ENCODE peak calls at places on chromosomes 4 and X, in ten cellular contexts. X, W, U, G, Q, K, T, V, A and R are unnamed samples.

GRCh38 chr4:47427936-47428335 is 35.6 kb downstream of the COMMD8 start:
- DNase-seq in X (no peak), W (no peak), U (no peak), G (no peak), Q (no peak), K (no peak), T (no peak), V (no peak), A (no peak), R (no peak)

GRCh38 chr4:184306949-184307348 is 89.3 kb upstream of the ENPP6 start:
- DNase-seq in X (no peak), W (no peak), U (no peak), G (no peak), Q (peak), K (no peak), T (no peak), V (no peak), A (peak), R (no peak)

GRCh38 chr4:119585771-119586170 is 42.8 kb downstream of the PDE5A start:
- DNase-seq in X (no peak), W (no peak), U (no peak), G (no peak), Q (peak), K (no peak), T (no peak), V (no peak), A (peak), R (no peak)

GRCh38 chr4:110869114-110869513 is 246.2 kb upstream of the PITX2 start:
- DNase-seq in X (no peak), W (no peak), U (no peak), G (no peak), Q (no peak), K (no peak), T (peak), V (no peak), A (peak), R (no peak)

GRCh38 chr4:73309211-73309610 is 50.6 kb upstream of the ANKRD17 start:
- DNase-seq in X (no peak), W (no peak), U (no peak), G (no peak), Q (no peak), K (no peak), T (no peak), V (no peak), A (peak), R (no peak)

GRCh38 chrX:120260369-120260768 is 9.8 kb downstream of the ZBTB33 start:
- DNase-seq in X (no peak), W (no peak), U (no peak), G (no peak), Q (peak), K (no peak), T (no peak), V (no peak), A (no peak), R (no peak)

GRCh38 chr4:130478406-130478805 is 1382.5 kb downstream of the C4orf33 start:
- DNase-seq in X (no peak), W (no peak), U (no peak), G (no peak), Q (peak), K (no peak), T (peak), V (no peak), A (peak), R (no peak)

GRCh38 chrX:129790808-129791207 is 11.1 kb downstream of the SASH3 start:
- DNase-seq in X (no peak), W (no peak), U (no peak), G (no peak), Q (no peak), K (no peak), T (no peak), V (no peak), A (no peak), R (no peak)

GRCh38 chr4:63582997-63583396 is 826.3 kb downstream of the TECRL start:
- DNase-seq in X (no peak), W (no peak), U (no peak), G (no peak), Q (no peak), K (no peak), T (no peak), V (no peak), A (no peak), R (no peak)

GRCh38 chrX:18406531-18407266 is 18.7 kb upstream of the CDKL5 start:
- DNase-seq in X (no peak), W (no peak), U (no peak), G (no peak), Q (no peak), K (no peak), T (no peak), V (no peak), A (no peak), R (no peak)

GRCh38 chr4:138090145-138090917 is 151.8 kb downstream of the SLC7A11 start:
- DNase-seq in X (peak), W (peak), U (peak), G (no peak), Q (peak), K (no peak), T (peak), V (peak), A (peak), R (peak)

GRCh38 chr4:3689006-3689405 is 77.2 kb upstream of the ADRA2C start:
- DNase-seq in X (no peak), W (no peak), U (no peak), G (no peak), Q (no peak), K (peak), T (no peak), V (no peak), A (no peak), R (no peak)

GRCh38 chr4:145716661-145717200 is 36.8 kb downstream of the C4orf51 start:
- DNase-seq in X (no peak), W (no peak), U (no peak), G (no peak), Q (peak), K (no peak), T (no peak), V (no peak), A (no peak), R (no peak)

GRCh38 chr4:75950416-75950815 is 9.6 kb upstream of the NAAA start:
- DNase-seq in X (no peak), W (no peak), U (no peak), G (no peak), Q (no peak), K (no peak), T (no peak), V (no peak), A (peak), R (no peak)

GRCh38 chrX:65451663-65452062 is 82.9 kb downstream of the LAS1L start:
- DNase-seq in X (peak), W (peak), U (no peak), G (no peak), Q (peak), K (no peak), T (no peak), V (peak), A (peak), R (no peak)

GRCh38 chrX:136146614-136147319 is 566 bp upstream of the FHL1 start:
- DNase-seq in X (no peak), W (no peak), U (peak), G (no peak), Q (no peak), K (peak), T (no peak), V (peak), A (no peak), R (no peak)

GRCh38 chrX:47174376-47174775 is 19.3 kb upstream of the UBA1 start:
- DNase-seq in X (no peak), W (no peak), U (no peak), G (no peak), Q (no peak), K (no peak), T (no peak), V (no peak), A (no peak), R (no peak)

GRCh38 chrX:124231454-124231853 is 101.0 kb upstream of the TEX13D start:
- DNase-seq in X (no peak), W (no peak), U (no peak), G (no peak), Q (no peak), K (no peak), T (no peak), V (no peak), A (no peak), R (no peak)

GRCh38 chr4:138681000-138681604 is 334.5 kb upstream of the NOCT start:
- DNase-seq in X (peak), W (peak), U (peak), G (peak), Q (peak), K (peak), T (no peak), V (peak), A (peak), R (peak)

GRCh38 chr4:102734591-102735385 is 26.0 kb downstream of the MANBA start:
- DNase-seq in X (no peak), W (no peak), U (no peak), G (no peak), Q (peak), K (no peak), T (no peak), V (no peak), A (peak), R (no peak)

GRCh38 chrX:120304241-120304640 is 7.0 kb downstream of the TMEM255A start:
- DNase-seq in X (no peak), W (no peak), U (no peak), G (no peak), Q (no peak), K (no peak), T (no peak), V (no peak), A (no peak), R (no peak)

GRCh38 chr4:185865901-185866328 is 53.9 kb upstream of the SORBS2 start:
- DNase-seq in X (no peak), W (peak), U (peak), G (no peak), Q (peak), K (no peak), T (peak), V (peak), A (peak), R (no peak)

GRCh38 chr4:40662962-40663604 is 33.4 kb upstream of the RBM47 start:
- DNase-seq in X (peak), W (peak), U (no peak), G (no peak), Q (peak), K (no peak), T (peak), V (no peak), A (peak), R (no peak)

GRCh38 chr4:85701881-85702321 is 227.0 kb downstream of the ARHGAP24 start:
- DNase-seq in X (no peak), W (no peak), U (no peak), G (no peak), Q (no peak), K (no peak), T (no peak), V (no peak), A (no peak), R (no peak)

GRCh38 chr4:144356941-144357381 is 216.4 kb upstream of the GYPA start:
- DNase-seq in X (no peak), W (no peak), U (no peak), G (no peak), Q (no peak), K (no peak), T (no peak), V (no peak), A (no peak), R (no peak)

GRCh38 chrX:44708470-44708869 is 135.4 kb upstream of the DUSP21 start:
- DNase-seq in X (no peak), W (no peak), U (no peak), G (no peak), Q (no peak), K (no peak), T (no peak), V (no peak), A (no peak), R (no peak)

GRCh38 chr4:134935320-134935719 is 733.7 kb upstream of the PABPC4L start:
- DNase-seq in X (peak), W (peak), U (no peak), G (no peak), Q (no peak), K (no peak), T (no peak), V (peak), A (peak), R (peak)

GRCh38 chr4:130067419-130067818 is 971.5 kb downstream of the C4orf33 start:
- DNase-seq in X (no peak), W (no peak), U (no peak), G (no peak), Q (no peak), K (no peak), T (no peak), V (no peak), A (no peak), R (no peak)

GRCh38 chr4:158535130-158535614 is 13.5 kb downstream of the RXFP1 start:
- DNase-seq in X (no peak), W (no peak), U (no peak), G (no peak), Q (peak), K (no peak), T (peak), V (no peak), A (peak), R (no peak)

GRCh38 chr4:135256111-135256510 is 1054.5 kb upstream of the PABPC4L start:
- DNase-seq in X (no peak), W (no peak), U (no peak), G (no peak), Q (no peak), K (no peak), T (no peak), V (no peak), A (peak), R (no peak)

GRCh38 chr4:42676066-42676951 is 19.4 kb upstream of the ATP8A1 start:
- DNase-seq in X (no peak), W (no peak), U (no peak), G (no peak), Q (no peak), K (no peak), T (no peak), V (no peak), A (no peak), R (no peak)

GRCh38 chrX:24080670-24081069 is 25.9 kb downstream of the EIF2S3 start:
- DNase-seq in X (no peak), W (no peak), U (no peak), G (no peak), Q (no peak), K (no peak), T (no peak), V (no peak), A (no peak), R (no peak)

GRCh38 chrX:133229361-133229760 is 11.2 kb upstream of the TFDP3 start:
- DNase-seq in X (no peak), W (peak), U (no peak), G (no peak), Q (peak), K (no peak), T (no peak), V (no peak), A (peak), R (no peak)

GRCh38 chrX:145613894-145614293 is 203.7 kb upstream of the SLITRK2 start:
- DNase-seq in X (no peak), W (no peak), U (no peak), G (no peak), Q (no peak), K (no peak), T (no peak), V (no peak), A (no peak), R (no peak)

GRCh38 chr4:146485968-146486367 is 35.8 kb downstream of the SLC10A7 start:
- DNase-seq in X (no peak), W (no peak), U (no peak), G (no peak), Q (no peak), K (no peak), T (no peak), V (no peak), A (no peak), R (no peak)